ENCODE peak calls at places on chromosomes 5 and 9, in eight cellular contexts. S, Y, H, M, T, Z, K and G are unnamed samples.

GRCh38 chr5:55540024-55540423 is 5.3 kb upstream of the PLPP1 start:
- DNase-seq in T (no peak), S (no peak), H (peak; percentile 76), Z (no peak), M (peak; percentile 58), K (peak; percentile 37), Y (no peak), G (peak; percentile 45)

GRCh38 chr9:137314561-137315560 is 12.8 kb upstream of the NRARP start:
- DNase-seq in K (no peak), S (no peak), H (no peak), T (no peak), M (no peak), Z (peak; percentile 51), Y (no peak), G (no peak)

GRCh38 chr5:120767171-120767820 is 303.2 kb downstream of the PRR16 start:
- DNase-seq in K (peak; percentile 76), M (peak; percentile 58), Z (no peak), S (no peak), H (peak; percentile 47), T (no peak), Y (no peak), G (peak; percentile 29)

GRCh38 chr9:131762356-131762932 is 22.6 kb upstream of the RAPGEF1 start:
- DNase-seq in S (peak; percentile 70), Z (peak; percentile 77), M (peak; percentile 65), H (no peak), Y (peak; percentile 76), K (peak; percentile 60), T (peak; percentile 66), G (peak; percentile 49)

GRCh38 chr5:169777112-169777511 is 140.0 kb downstream of the DOCK2 start:
- DNase-seq in M (no peak), Y (no peak), Z (no peak), T (no peak), S (no peak), K (no peak), H (no peak), G (no peak)

GRCh38 chr5:58944221-58944620 is 361.3 kb downstream of the RAB3C start:
- DNase-seq in Z (no peak), H (no peak), M (peak; percentile 32), S (no peak), K (peak; percentile 30), Y (no peak), T (no peak), G (peak; percentile 42)

GRCh38 chr5:137752873-137753226 is 1.3 kb downstream of the HNRNPA0 start:
- DNase-seq in H (peak; percentile 20), T (no peak), M (peak; percentile 55), Y (peak; percentile 11), K (peak; percentile 31), Z (no peak), S (no peak), G (no peak)

GRCh38 chr5:56178823-56179222 is 54.3 kb downstream of the ANKRD55 start:
- DNase-seq in K (no peak), T (no peak), M (no peak), Y (no peak), H (no peak), Z (no peak), S (no peak), G (no peak)

GRCh38 chr9:112056986-112057385 is 118.1 kb downstream of the SUSD1 start:
- DNase-seq in H (no peak), Z (no peak), Y (no peak), K (no peak), M (no peak), T (no peak), S (peak; percentile 29), G (no peak)

GRCh38 chr5:112649882-112650281 is 87.8 kb upstream of the APC start:
- DNase-seq in S (no peak), Z (no peak), K (no peak), T (no peak), H (peak; percentile 99), Y (peak; percentile 39), M (no peak), G (no peak)

GRCh38 chr5:110815916-110816605 is 77.3 kb downstream of the SLC25A46 start:
- DNase-seq in Y (no peak), M (peak; percentile 15), H (peak; percentile 72), Z (no peak), K (peak; percentile 52), T (no peak), S (no peak), G (no peak)

GRCh38 chr5:154352960-154353548 is 92.7 kb upstream of the SAP30L start:
- DNase-seq in T (no peak), H (no peak), Z (no peak), Y (no peak), S (no peak), K (peak; percentile 79), M (no peak), G (no peak)

GRCh38 chr9:136626740-136627642 is 35.7 kb upstream of the EGFL7 start:
- DNase-seq in Z (no peak), M (no peak), S (no peak), Y (no peak), H (peak; percentile 47), T (no peak), K (no peak), G (no peak)

GRCh38 chr9:134215709-134216448 is 51.5 kb upstream of the RNU6ATAC start:
- DNase-seq in H (no peak), K (peak; percentile 52), Y (no peak), S (peak; percentile 68), T (no peak), Z (no peak), M (peak; percentile 32), G (peak; percentile 65)

GRCh38 chr5:132102101-132102701 is 28.6 kb downstream of the CSF2 start:
- DNase-seq in K (no peak), H (no peak), Z (no peak), M (no peak), Y (no peak), T (no peak), S (no peak), G (no peak)

GRCh38 chr9:91179237-91180138 is 182.2 kb downstream of the AUH start:
- DNase-seq in H (no peak), Y (no peak), K (peak; percentile 29), M (peak; percentile 93), T (no peak), Z (no peak), S (no peak), G (peak; percentile 66)

GRCh38 chr5:32030226-32030625 is 143.9 kb downstream of the GOLPH3 start:
- DNase-seq in H (peak; percentile 63), Y (no peak), M (peak; percentile 19), T (no peak), S (no peak), Z (no peak), K (no peak), G (no peak)

GRCh38 chr9:71911908-71912325 is 478 bp downstream of the C9orf85 start:
- DNase-seq in Y (no peak), K (peak; percentile 77), T (no peak), H (no peak), M (peak; percentile 45), S (no peak), Z (no peak), G (peak; percentile 54)

GRCh38 chr5:8376478-8376877 is 507.5 kb downstream of the MTRR start:
- DNase-seq in T (no peak), Z (no peak), Y (no peak), K (no peak), M (no peak), H (no peak), S (no peak), G (no peak)

GRCh38 chr9:34171753-34172535 is 6.9 kb upstream of the UBAP1 start:
- DNase-seq in Z (no peak), T (no peak), K (no peak), Y (no peak), M (no peak), S (no peak), H (no peak), G (no peak)

GRCh38 chr5:33309780-33310345 is 130.9 kb upstream of the TARS1 start:
- DNase-seq in Z (no peak), S (no peak), T (no peak), M (no peak), K (no peak), Y (no peak), H (no peak), G (no peak)

GRCh38 chr9:120443489-120443888 is 136.5 kb downstream of the CDK5RAP2 start:
- DNase-seq in K (peak; percentile 97), M (peak; percentile 65), T (no peak), H (no peak), Z (no peak), S (no peak), Y (no peak), G (peak; percentile 77)

GRCh38 chr9:36625006-36625600 is 52.4 kb downstream of the MELK start:
- DNase-seq in T (no peak), M (peak; percentile 85), H (peak; percentile 73), K (peak; percentile 79), S (peak; percentile 66), Y (no peak), Z (no peak), G (peak; percentile 87)

GRCh38 chr9:97555164-97555563 is 53.7 kb downstream of the TMOD1 start:
- DNase-seq in H (no peak), Z (no peak), K (peak; percentile 35), M (no peak), S (no peak), Y (peak; percentile 79), T (no peak), G (peak; percentile 42)

GRCh38 chr5:175202461-175203065 is 241.4 kb downstream of the DRD1 start:
- DNase-seq in S (no peak), M (peak; percentile 68), Y (no peak), K (no peak), H (peak; percentile 76), Z (no peak), T (no peak), G (peak; percentile 82)

GRCh38 chr5:108560581-108560980 is 178.7 kb upstream of the FBXL17 start:
- DNase-seq in Y (no peak), S (no peak), T (no peak), M (peak; percentile 13), K (peak; percentile 35), H (no peak), Z (no peak), G (peak; percentile 82)

GRCh38 chr9:38733503-38733902 is 13.6 kb upstream of the FAM240B start:
- DNase-seq in M (no peak), S (no peak), T (no peak), K (no peak), Y (no peak), H (no peak), Z (no peak), G (no peak)

GRCh38 chr9:4371108-4371507 is 71.2 kb upstream of the GLIS3 start:
- DNase-seq in T (no peak), M (peak; percentile 92), S (no peak), H (peak; percentile 93), Y (no peak), K (peak; percentile 68), Z (no peak), G (peak; percentile 98)

GRCh38 chr5:157197088-157197487 is 16.4 kb downstream of the ITK start:
- DNase-seq in M (no peak), S (no peak), Z (no peak), K (no peak), Y (no peak), H (no peak), T (no peak), G (no peak)

GRCh38 chr5:170634236-170634990 is 130.6 kb downstream of the KCNIP1 start:
- DNase-seq in S (no peak), M (no peak), K (no peak), T (no peak), H (no peak), Y (no peak), Z (no peak), G (no peak)

GRCh38 chr9:128249914-128250838 is 25.6 kb downstream of the GOLGA2 start:
- DNase-seq in Z (peak; percentile 93), K (peak; percentile 84), T (peak; percentile 97), M (peak; percentile 55), H (peak; percentile 71), Y (no peak), S (peak; percentile 53), G (peak; percentile 47)

GRCh38 chr5:66080664-66081063 is 63.4 kb upstream of the SREK1 start:
- DNase-seq in H (no peak), K (no peak), Z (no peak), Y (no peak), M (no peak), T (no peak), S (no peak), G (peak; percentile 43)

GRCh38 chr5:150137997-150138396 is 17.6 kb downstream of the PDGFRB start:
- DNase-seq in H (no peak), Z (no peak), K (peak; percentile 64), Y (no peak), T (no peak), M (peak; percentile 50), S (no peak), G (peak; percentile 74)

GRCh38 chr5:127184841-127185240 is 105.8 kb upstream of the MEGF10 start:
- DNase-seq in Z (no peak), K (no peak), S (no peak), M (no peak), H (no peak), Y (no peak), T (no peak), G (no peak)